ENCODE peak calls at places on chromosomes 6 and 20, in five cellular contexts. B is CD4-positive, alpha-beta memory T cell; H is mammary epithelial cell; L is GM23338; E is cardiac muscle cell. A is an unnamed sample.

GRCh38 chr6:99138445-99138844 is 190.7 kb upstream of the FBXL4 start:
- DNase-seq in B (no peak), E (no peak), L (no peak), H (no peak), A (no peak)

GRCh38 chr20:58640446-58640845 is 10.6 kb upstream of the STX16 start:
- DNase-seq in H (peak; percentile 36), E (no peak), B (no peak), L (no peak), A (no peak)

GRCh38 chr6:144845181-144845580 is 560.0 kb downstream of the UTRN start:
- DNase-seq in B (no peak), H (no peak), L (no peak), E (no peak), A (no peak)

GRCh38 chr6:166553563-166554271 is 32.8 kb downstream of the RAMACL start:
- DNase-seq in B (no peak), L (no peak), E (no peak), H (peak; percentile 81), A (no peak)

GRCh38 chr6:167116109-167116837 is 6.6 kb upstream of the CCR6 start:
- DNase-seq in E (peak; percentile 36), H (peak; percentile 2), B (no peak), L (peak; percentile 41), A (no peak)

GRCh38 chr6:118787746-118788419 is 106.1 kb upstream of the ASF1A start:
- DNase-seq in B (peak; percentile 38), L (no peak), H (no peak), E (no peak), A (no peak)

GRCh38 chr6:169999367-169999766 is 247.9 kb downstream of the ERMARD start:
- DNase-seq in E (no peak), B (no peak), L (no peak), H (no peak), A (peak; percentile 2)

GRCh38 chr20:32522775-32523612 is 62.1 kb downstream of the NOL4L start:
- DNase-seq in B (no peak), L (no peak), H (no peak), E (no peak), A (peak; percentile 39)

GRCh38 chr20:14453259-14453658 is 115.8 kb upstream of the FLRT3 start:
- DNase-seq in E (peak; percentile 25), H (no peak), B (no peak), L (no peak), A (no peak)

GRCh38 chr6:70266142-70266541 is 36.7 kb downstream of the COL9A1 start:
- DNase-seq in L (no peak), E (no peak), H (no peak), B (no peak), A (no peak)

GRCh38 chr20:8994045-8994444 is 74.8 kb upstream of the PLCB4 start:
- DNase-seq in E (no peak), B (no peak), H (no peak), L (no peak), A (no peak)

GRCh38 chr6:38656896-38657295 is 17.2 kb upstream of the BTBD9 start:
- DNase-seq in L (no peak), B (no peak), E (no peak), H (no peak), A (no peak)

GRCh38 chr20:37627060-37627766 is 66.6 kb upstream of the CTNNBL1 start:
- DNase-seq in L (peak; percentile 79), B (no peak), H (peak; percentile 40), E (peak; percentile 85), A (peak; percentile 91)

GRCh38 chr20:15928946-15929345 is 644.3 kb downstream of the KIF16B start:
- DNase-seq in E (no peak), H (no peak), L (no peak), B (no peak), A (no peak)

GRCh38 chr6:7087066-7087465 is 20.7 kb upstream of the RREB1 start:
- DNase-seq in B (no peak), E (no peak), H (no peak), L (peak; percentile 65), A (peak; percentile 60)

GRCh38 chr6:99241905-99242534 is 107.5 kb downstream of the FAXC start:
- DNase-seq in B (no peak), E (peak; percentile 26), L (peak; percentile 74), H (peak; percentile 35), A (peak; percentile 85)

GRCh38 chr6:56368484-56368883 is 121.1 kb upstream of the COL21A1 start:
- DNase-seq in E (no peak), H (no peak), B (no peak), L (no peak), A (no peak)

GRCh38 chr6:150033197-150033771 is 8.0 kb upstream of the RAET1L start:
- DNase-seq in B (no peak), L (no peak), H (peak; percentile 12), E (no peak), A (peak; percentile 21)

GRCh38 chr20:56924976-56925695 is 296.0 kb downstream of the TFAP2C start:
- DNase-seq in H (no peak), L (peak; percentile 85), B (no peak), E (peak; percentile 45), A (peak; percentile 92)

GRCh38 chr6:108002365-108003221 is 44.6 kb upstream of the SEC63 start:
- DNase-seq in L (peak; percentile 37), H (peak; percentile 83), E (no peak), B (no peak), A (peak; percentile 63)

GRCh38 chr6:111624391-111625098 is 18.9 kb upstream of the TRAF3IP2 start:
- DNase-seq in H (no peak), E (no peak), L (no peak), B (no peak), A (no peak)

GRCh38 chr20:47815866-47816265 is 30.6 kb upstream of the SULF2 start:
- DNase-seq in L (no peak), H (no peak), E (no peak), B (no peak), A (no peak)

GRCh38 chr20:32891926-32892660 is 33.4 kb downstream of the EFCAB8 start:
- DNase-seq in E (no peak), B (no peak), L (no peak), H (no peak), A (no peak)

GRCh38 chr6:62746161-62746560 is 460.1 kb upstream of the KHDRBS2 start:
- DNase-seq in E (no peak), H (no peak), B (no peak), L (no peak), A (no peak)

GRCh38 chr6:105250523-105250922 is 70.7 kb upstream of the POPDC3 start:
- DNase-seq in E (no peak), B (no peak), L (no peak), H (peak; percentile 34), A (no peak)

GRCh38 chr6:16872543-16873230 is 111.4 kb upstream of the ATXN1 start:
- DNase-seq in L (peak; percentile 15), H (no peak), E (no peak), B (no peak), A (no peak)

GRCh38 chr20:48791014-48791413 is 36.8 kb downstream of the PREX1 start:
- DNase-seq in B (no peak), E (no peak), L (no peak), H (no peak), A (no peak)

GRCh38 chr20:59631751-59632380 is 27.5 kb downstream of the PHACTR3 start:
- DNase-seq in H (no peak), L (no peak), B (no peak), E (no peak), A (no peak)

GRCh38 chr6:166997768-166998255 is 1.4 kb upstream of the CEP43 start:
- DNase-seq in B (peak; percentile 38), E (peak; percentile 68), H (peak; percentile 86), L (peak; percentile 84), A (peak; percentile 90)

GRCh38 chr20:47927385-47927851 is 142.1 kb upstream of the SULF2 start:
- DNase-seq in H (peak; percentile 100), L (no peak), B (no peak), E (no peak), A (no peak)

GRCh38 chr6:2103644-2104523 is 141.5 kb downstream of the GMDS start:
- DNase-seq in E (peak; percentile 36), L (no peak), B (peak; percentile 31), H (peak; percentile 54), A (no peak)

GRCh38 chr20:23178806-23179205 is 92.7 kb upstream of the CD93 start:
- DNase-seq in L (no peak), B (no peak), H (no peak), E (no peak), A (peak; percentile 75)

GRCh38 chr6:148857817-148858390 is 111.1 kb downstream of the UST start:
- DNase-seq in E (no peak), H (peak; percentile 88), B (no peak), L (no peak), A (no peak)

GRCh38 chr20:52490715-52491430 is 299.3 kb upstream of the ZFP64 start:
- DNase-seq in L (no peak), E (no peak), B (no peak), H (peak; percentile 1), A (no peak)

GRCh38 chr20:45611054-45611453 is 18.5 kb upstream of the WFDC10A start:
- DNase-seq in B (no peak), L (no peak), H (peak; percentile 97), E (no peak), A (no peak)

GRCh38 chr6:134708079-134708478 is 241.8 kb downstream of the ALDH8A1 start:
- DNase-seq in H (no peak), B (no peak), E (no peak), L (no peak), A (no peak)

GRCh38 chr20:58553841-58554240 is 38.6 kb upstream of the APCDD1L start:
- DNase-seq in E (no peak), H (no peak), L (no peak), B (no peak), A (peak; percentile 26)

GRCh38 chr6:56914791-56915658 is 39.9 kb upstream of the BEND6 start:
- DNase-seq in L (no peak), H (no peak), B (no peak), E (no peak), A (no peak)

GRCh38 chr6:122184260-122184934 is 215.1 kb upstream of the HSF2 start:
- DNase-seq in L (no peak), B (no peak), H (peak; percentile 4), E (peak; percentile 23), A (no peak)
- H3K4me3 ChIP-seq in L (no peak overlapping the region), B (no peak overlapping the region), H (no peak overlapping the region), E (no peak overlapping the region), A (no peak overlapping the region)

DNA sequence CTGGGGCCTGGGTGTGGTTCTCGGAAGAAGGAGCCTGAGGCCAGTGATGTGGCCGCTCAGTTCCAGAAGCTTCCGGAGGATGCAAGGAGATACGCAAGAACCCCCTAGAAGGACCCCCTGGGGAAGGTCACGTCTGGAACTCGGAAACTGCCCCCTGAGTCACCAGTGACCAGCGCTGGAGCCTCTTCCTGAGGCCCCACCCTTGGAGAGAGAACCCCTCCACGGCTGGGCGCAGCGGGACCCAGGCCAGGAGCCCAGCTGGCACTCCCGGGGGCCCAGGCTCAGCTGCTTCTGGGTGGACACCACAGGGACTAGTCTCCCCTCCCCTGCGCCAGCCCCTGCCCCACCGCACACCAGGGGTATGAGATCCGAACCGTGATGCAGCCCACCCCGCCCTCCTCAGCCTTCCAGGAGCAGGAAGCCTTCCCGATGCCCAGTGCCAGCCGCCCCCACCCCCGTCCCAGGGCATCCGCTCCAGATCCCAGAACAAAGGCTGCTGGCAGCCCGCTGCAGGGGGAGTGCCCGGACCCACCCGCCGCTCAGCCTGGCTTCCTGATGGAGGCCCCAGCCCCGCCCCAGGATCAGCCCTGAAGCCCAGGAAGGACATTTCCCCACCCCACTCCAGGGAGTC is 7.5 kb downstream of the LAMA5 start:
- DNase-seq in L (no peak), B (no peak), E (no peak), H (no peak), A (peak; percentile 47)
- H3K4me1 ChIP-seq in L (peaks cover 56% of the 10 kb centered on the region), B (no peaks in the 10 kb centered on the region), E (peaks cover 42% of the 10 kb centered on the region), H (peaks cover 92% of the 10 kb centered on the region), A (peaks cover 45% of the 10 kb centered on the region)

GRCh38 chr6:138647006-138647405 is 126.6 kb upstream of the CCDC28A start:
- DNase-seq in H (peak; percentile 50), B (no peak), L (no peak), E (no peak), A (no peak)
- H3K4me3 ChIP-seq in H (peak overlapping the region; percentile 23), B (no peak overlapping the region), L (no peak overlapping the region), E (no peak overlapping the region), A (no peak overlapping the region)

GRCh38 chr6:4873928-4874327 is 97.7 kb downstream of the CDYL start:
- DNase-seq in E (no peak), H (no peak), L (no peak), B (no peak), A (no peak)
- H3K4me1 ChIP-seq in E (no peaks in the 10 kb centered on the region), H (peaks cover 4% of the 10 kb centered on the region), L (peaks cover 22% of the 10 kb centered on the region), B (peaks cover 31% of the 10 kb centered on the region), A (no peaks in the 10 kb centered on the region)